ENCODE peak calls at places on chromosomes 13 and 19, in seven cellular contexts. One of them, this sample, is unnamed.

GRCh38 chr13:113930711-113931637 is 42.9 kb downstream of the C13orf46 start:
- DNase-seq in mesothelial cell of epicardium: peak; percentile 35
- DNase-seq in activated effector memory CD4-positive, alpha-beta T cell treated with Interleukin-2 at 50 U/mL for 16 hours: peak; percentile 52
- DNase-seq in activated CD4-positive, alpha-beta T cell treated with anti-CD3 and anti-CD28 coated beads for 24 hours: no peak
- DNase-seq in ovary: peak; percentile 4
- DNase-seq in naive thymus-derived CD4-positive, alpha-beta T cell: no peak
- DNase-seq in non-pigmented ciliary epithelial cell: no peak
- DNase-seq in this sample: no peak

GRCh38 chr13:56735537-56735942 is 405.2 kb upstream of the PRR20A start:
- DNase-seq in non-pigmented ciliary epithelial cell: no peak
- DNase-seq in activated effector memory CD4-positive, alpha-beta T cell treated with Interleukin-2 at 50 U/mL for 16 hours: no peak
- DNase-seq in naive thymus-derived CD4-positive, alpha-beta T cell: no peak
- DNase-seq in ovary: no peak
- DNase-seq in activated CD4-positive, alpha-beta T cell treated with anti-CD3 and anti-CD28 coated beads for 24 hours: no peak
- DNase-seq in mesothelial cell of epicardium: no peak
- DNase-seq in this sample: peak; percentile 76

GRCh38 chr19:3275583-3276340 is 51.3 kb downstream of the CELF5 start:
- DNase-seq in activated CD4-positive, alpha-beta T cell treated with anti-CD3 and anti-CD28 coated beads for 24 hours: peak; percentile 91
- DNase-seq in mesothelial cell of epicardium: peak; percentile 58
- DNase-seq in non-pigmented ciliary epithelial cell: peak; percentile 15
- DNase-seq in activated effector memory CD4-positive, alpha-beta T cell treated with Interleukin-2 at 50 U/mL for 16 hours: peak; percentile 78
- DNase-seq in naive thymus-derived CD4-positive, alpha-beta T cell: peak; percentile 78
- DNase-seq in ovary: peak; percentile 43
- DNase-seq in this sample: peak; percentile 96

GRCh38 chr13:48178126-48178525 is 54.9 kb upstream of the ITM2B start:
- DNase-seq in mesothelial cell of epicardium: no peak
- DNase-seq in ovary: no peak
- DNase-seq in non-pigmented ciliary epithelial cell: no peak
- DNase-seq in activated CD4-positive, alpha-beta T cell treated with anti-CD3 and anti-CD28 coated beads for 24 hours: no peak
- DNase-seq in activated effector memory CD4-positive, alpha-beta T cell treated with Interleukin-2 at 50 U/mL for 16 hours: no peak
- DNase-seq in naive thymus-derived CD4-positive, alpha-beta T cell: no peak
- DNase-seq in this sample: peak; percentile 10

GRCh38 chr13:66214467-66214866 is 1015.7 kb downstream of the PCDH9 start:
- DNase-seq in activated effector memory CD4-positive, alpha-beta T cell treated with Interleukin-2 at 50 U/mL for 16 hours: no peak
- DNase-seq in mesothelial cell of epicardium: no peak
- DNase-seq in non-pigmented ciliary epithelial cell: no peak
- DNase-seq in ovary: no peak
- DNase-seq in naive thymus-derived CD4-positive, alpha-beta T cell: no peak
- DNase-seq in activated CD4-positive, alpha-beta T cell treated with anti-CD3 and anti-CD28 coated beads for 24 hours: no peak
- DNase-seq in this sample: no peak

GRCh38 chr13:24107955-24108614 is 52.4 kb upstream of the SPATA13 start:
- DNase-seq in ovary: no peak
- DNase-seq in mesothelial cell of epicardium: no peak
- DNase-seq in activated CD4-positive, alpha-beta T cell treated with anti-CD3 and anti-CD28 coated beads for 24 hours: no peak
- DNase-seq in activated effector memory CD4-positive, alpha-beta T cell treated with Interleukin-2 at 50 U/mL for 16 hours: no peak
- DNase-seq in non-pigmented ciliary epithelial cell: no peak
- DNase-seq in naive thymus-derived CD4-positive, alpha-beta T cell: no peak
- DNase-seq in this sample: no peak

GRCh38 chr19:12838893-12839656 is 760 bp downstream of the MAST1 start:
- DNase-seq in mesothelial cell of epicardium: no peak
- DNase-seq in ovary: no peak
- DNase-seq in non-pigmented ciliary epithelial cell: no peak
- DNase-seq in activated effector memory CD4-positive, alpha-beta T cell treated with Interleukin-2 at 50 U/mL for 16 hours: no peak
- DNase-seq in activated CD4-positive, alpha-beta T cell treated with anti-CD3 and anti-CD28 coated beads for 24 hours: no peak
- DNase-seq in naive thymus-derived CD4-positive, alpha-beta T cell: no peak
- DNase-seq in this sample: no peak

GRCh38 chr13:111371720-111372119 is 51.3 kb downstream of the TEX29 start:
- DNase-seq in ovary: no peak
- DNase-seq in activated CD4-positive, alpha-beta T cell treated with anti-CD3 and anti-CD28 coated beads for 24 hours: no peak
- DNase-seq in non-pigmented ciliary epithelial cell: no peak
- DNase-seq in mesothelial cell of epicardium: no peak
- DNase-seq in activated effector memory CD4-positive, alpha-beta T cell treated with Interleukin-2 at 50 U/mL for 16 hours: no peak
- DNase-seq in naive thymus-derived CD4-positive, alpha-beta T cell: no peak
- DNase-seq in this sample: no peak

GRCh38 chr19:45553464-45553863 is 31.1 kb downstream of the OPA3 start:
- DNase-seq in ovary: no peak
- DNase-seq in activated effector memory CD4-positive, alpha-beta T cell treated with Interleukin-2 at 50 U/mL for 16 hours: no peak
- DNase-seq in mesothelial cell of epicardium: peak; percentile 45
- DNase-seq in non-pigmented ciliary epithelial cell: no peak
- DNase-seq in activated CD4-positive, alpha-beta T cell treated with anti-CD3 and anti-CD28 coated beads for 24 hours: no peak
- DNase-seq in naive thymus-derived CD4-positive, alpha-beta T cell: no peak
- DNase-seq in this sample: no peak

GRCh38 chr13:98427331-98427995 is 149.4 kb downstream of the STK24 start:
- DNase-seq in mesothelial cell of epicardium: no peak
- DNase-seq in ovary: no peak
- DNase-seq in naive thymus-derived CD4-positive, alpha-beta T cell: no peak
- DNase-seq in activated effector memory CD4-positive, alpha-beta T cell treated with Interleukin-2 at 50 U/mL for 16 hours: no peak
- DNase-seq in non-pigmented ciliary epithelial cell: no peak
- DNase-seq in activated CD4-positive, alpha-beta T cell treated with anti-CD3 and anti-CD28 coated beads for 24 hours: no peak
- DNase-seq in this sample: no peak

GRCh38 chr13:84588023-84588422 is 705.7 kb upstream of the SLITRK1 start:
- DNase-seq in activated CD4-positive, alpha-beta T cell treated with anti-CD3 and anti-CD28 coated beads for 24 hours: no peak
- DNase-seq in naive thymus-derived CD4-positive, alpha-beta T cell: no peak
- DNase-seq in activated effector memory CD4-positive, alpha-beta T cell treated with Interleukin-2 at 50 U/mL for 16 hours: no peak
- DNase-seq in mesothelial cell of epicardium: no peak
- DNase-seq in ovary: no peak
- DNase-seq in non-pigmented ciliary epithelial cell: no peak
- DNase-seq in this sample: no peak

GRCh38 chr19:38034153-38034835 is 127.3 kb downstream of the SIPA1L3 start:
- DNase-seq in activated effector memory CD4-positive, alpha-beta T cell treated with Interleukin-2 at 50 U/mL for 16 hours: no peak
- DNase-seq in ovary: no peak
- DNase-seq in mesothelial cell of epicardium: no peak
- DNase-seq in naive thymus-derived CD4-positive, alpha-beta T cell: no peak
- DNase-seq in non-pigmented ciliary epithelial cell: peak; percentile 61
- DNase-seq in activated CD4-positive, alpha-beta T cell treated with anti-CD3 and anti-CD28 coated beads for 24 hours: no peak
- DNase-seq in this sample: peak; percentile 19

GRCh38 chr13:110856941-110857835 is 57.7 kb downstream of the ANKRD10 start:
- DNase-seq in ovary: no peak
- DNase-seq in naive thymus-derived CD4-positive, alpha-beta T cell: no peak
- DNase-seq in activated CD4-positive, alpha-beta T cell treated with anti-CD3 and anti-CD28 coated beads for 24 hours: no peak
- DNase-seq in non-pigmented ciliary epithelial cell: no peak
- DNase-seq in mesothelial cell of epicardium: no peak
- DNase-seq in activated effector memory CD4-positive, alpha-beta T cell treated with Interleukin-2 at 50 U/mL for 16 hours: no peak
- DNase-seq in this sample: no peak

GRCh38 chr19:17448190-17448967 is at the start of gene TMEM221:
- DNase-seq in non-pigmented ciliary epithelial cell: no peak
- DNase-seq in mesothelial cell of epicardium: peak; percentile 71
- DNase-seq in activated effector memory CD4-positive, alpha-beta T cell treated with Interleukin-2 at 50 U/mL for 16 hours: peak; percentile 39
- DNase-seq in naive thymus-derived CD4-positive, alpha-beta T cell: peak; percentile 37
- DNase-seq in activated CD4-positive, alpha-beta T cell treated with anti-CD3 and anti-CD28 coated beads for 24 hours: peak; percentile 52
- DNase-seq in ovary: peak; percentile 74
- DNase-seq in this sample: peak; percentile 71

GRCh38 chr19:3270908-3271307 is 46.4 kb downstream of the CELF5 start:
- DNase-seq in ovary: no peak
- DNase-seq in activated CD4-positive, alpha-beta T cell treated with anti-CD3 and anti-CD28 coated beads for 24 hours: peak; percentile 35
- DNase-seq in activated effector memory CD4-positive, alpha-beta T cell treated with Interleukin-2 at 50 U/mL for 16 hours: peak; percentile 11
- DNase-seq in non-pigmented ciliary epithelial cell: no peak
- DNase-seq in mesothelial cell of epicardium: no peak
- DNase-seq in naive thymus-derived CD4-positive, alpha-beta T cell: no peak
- DNase-seq in this sample: peak; percentile 23

GRCh38 chr19:15911599-15912237 is 13.8 kb upstream of the CYP4F2 start:
- DNase-seq in mesothelial cell of epicardium: no peak
- DNase-seq in activated CD4-positive, alpha-beta T cell treated with anti-CD3 and anti-CD28 coated beads for 24 hours: no peak
- DNase-seq in non-pigmented ciliary epithelial cell: no peak
- DNase-seq in naive thymus-derived CD4-positive, alpha-beta T cell: no peak
- DNase-seq in ovary: no peak
- DNase-seq in activated effector memory CD4-positive, alpha-beta T cell treated with Interleukin-2 at 50 U/mL for 16 hours: no peak
- DNase-seq in this sample: no peak

GRCh38 chr19:13799669-13800068 is 4.4 kb downstream of the ZSWIM4 start:
- DNase-seq in non-pigmented ciliary epithelial cell: no peak
- DNase-seq in activated CD4-positive, alpha-beta T cell treated with anti-CD3 and anti-CD28 coated beads for 24 hours: no peak
- DNase-seq in ovary: no peak
- DNase-seq in activated effector memory CD4-positive, alpha-beta T cell treated with Interleukin-2 at 50 U/mL for 16 hours: no peak
- DNase-seq in naive thymus-derived CD4-positive, alpha-beta T cell: no peak
- DNase-seq in mesothelial cell of epicardium: no peak
- DNase-seq in this sample: no peak

GRCh38 chr19:32859591-32859990 is 10.0 kb downstream of the SLC7A9 start:
- DNase-seq in activated effector memory CD4-positive, alpha-beta T cell treated with Interleukin-2 at 50 U/mL for 16 hours: no peak
- DNase-seq in mesothelial cell of epicardium: no peak
- DNase-seq in non-pigmented ciliary epithelial cell: no peak
- DNase-seq in naive thymus-derived CD4-positive, alpha-beta T cell: no peak
- DNase-seq in ovary: no peak
- DNase-seq in activated CD4-positive, alpha-beta T cell treated with anti-CD3 and anti-CD28 coated beads for 24 hours: no peak
- DNase-seq in this sample: no peak

GRCh38 chr13:33249066-33249465 is 36.5 kb downstream of the STARD13 start:
- DNase-seq in naive thymus-derived CD4-positive, alpha-beta T cell: no peak
- DNase-seq in mesothelial cell of epicardium: no peak
- DNase-seq in activated effector memory CD4-positive, alpha-beta T cell treated with Interleukin-2 at 50 U/mL for 16 hours: no peak
- DNase-seq in non-pigmented ciliary epithelial cell: peak; percentile 79
- DNase-seq in activated CD4-positive, alpha-beta T cell treated with anti-CD3 and anti-CD28 coated beads for 24 hours: no peak
- DNase-seq in ovary: no peak
- DNase-seq in this sample: peak; percentile 35

GRCh38 chr19:29966594-29967249 is 24.7 kb downstream of the URI1 start:
- DNase-seq in activated CD4-positive, alpha-beta T cell treated with anti-CD3 and anti-CD28 coated beads for 24 hours: no peak
- DNase-seq in non-pigmented ciliary epithelial cell: no peak
- DNase-seq in mesothelial cell of epicardium: no peak
- DNase-seq in activated effector memory CD4-positive, alpha-beta T cell treated with Interleukin-2 at 50 U/mL for 16 hours: no peak
- DNase-seq in ovary: no peak
- DNase-seq in naive thymus-derived CD4-positive, alpha-beta T cell: no peak
- DNase-seq in this sample: peak; percentile 31

GRCh38 chr13:73248711-73249580 is 190.1 kb downstream of the KLF5 start:
- DNase-seq in naive thymus-derived CD4-positive, alpha-beta T cell: no peak
- DNase-seq in non-pigmented ciliary epithelial cell: no peak
- DNase-seq in mesothelial cell of epicardium: no peak
- DNase-seq in activated effector memory CD4-positive, alpha-beta T cell treated with Interleukin-2 at 50 U/mL for 16 hours: no peak
- DNase-seq in ovary: peak; percentile 8
- DNase-seq in activated CD4-positive, alpha-beta T cell treated with anti-CD3 and anti-CD28 coated beads for 24 hours: no peak
- DNase-seq in this sample: peak; percentile 29

GRCh38 chr19:39407394-39407643 is 672 bp downstream of the ZFP36 start:
- DNase-seq in mesothelial cell of epicardium: no peak
- DNase-seq in non-pigmented ciliary epithelial cell: no peak
- DNase-seq in activated effector memory CD4-positive, alpha-beta T cell treated with Interleukin-2 at 50 U/mL for 16 hours: no peak
- DNase-seq in naive thymus-derived CD4-positive, alpha-beta T cell: no peak
- DNase-seq in ovary: no peak
- DNase-seq in activated CD4-positive, alpha-beta T cell treated with anti-CD3 and anti-CD28 coated beads for 24 hours: no peak
- DNase-seq in this sample: no peak

GRCh38 chr13:26601669-26602068 is 44.2 kb downstream of the WASF3 start:
- DNase-seq in ovary: no peak
- DNase-seq in activated CD4-positive, alpha-beta T cell treated with anti-CD3 and anti-CD28 coated beads for 24 hours: no peak
- DNase-seq in naive thymus-derived CD4-positive, alpha-beta T cell: no peak
- DNase-seq in mesothelial cell of epicardium: no peak
- DNase-seq in activated effector memory CD4-positive, alpha-beta T cell treated with Interleukin-2 at 50 U/mL for 16 hours: no peak
- DNase-seq in non-pigmented ciliary epithelial cell: no peak
- DNase-seq in this sample: no peak

GRCh38 chr19:19630062-19630414 is 2.0 kb upstream of the LPAR2 start:
- DNase-seq in mesothelial cell of epicardium: no peak
- DNase-seq in naive thymus-derived CD4-positive, alpha-beta T cell: no peak
- DNase-seq in activated CD4-positive, alpha-beta T cell treated with anti-CD3 and anti-CD28 coated beads for 24 hours: no peak
- DNase-seq in non-pigmented ciliary epithelial cell: no peak
- DNase-seq in activated effector memory CD4-positive, alpha-beta T cell treated with Interleukin-2 at 50 U/mL for 16 hours: no peak
- DNase-seq in ovary: no peak
- DNase-seq in this sample: no peak

GRCh38 chr13:38686635-38687245 is at the start of gene FREM2:
- DNase-seq in ovary: peak; percentile 69
- DNase-seq in naive thymus-derived CD4-positive, alpha-beta T cell: no peak
- DNase-seq in activated effector memory CD4-positive, alpha-beta T cell treated with Interleukin-2 at 50 U/mL for 16 hours: no peak
- DNase-seq in activated CD4-positive, alpha-beta T cell treated with anti-CD3 and anti-CD28 coated beads for 24 hours: no peak
- DNase-seq in mesothelial cell of epicardium: peak; percentile 84
- DNase-seq in non-pigmented ciliary epithelial cell: no peak
- DNase-seq in this sample: peak; percentile 96

GRCh38 chr19:48568345-48568886 is 16.4 kb downstream of the SULT2B1 start:
- DNase-seq in activated CD4-positive, alpha-beta T cell treated with anti-CD3 and anti-CD28 coated beads for 24 hours: no peak
- DNase-seq in naive thymus-derived CD4-positive, alpha-beta T cell: no peak
- DNase-seq in non-pigmented ciliary epithelial cell: no peak
- DNase-seq in mesothelial cell of epicardium: peak; percentile 55
- DNase-seq in ovary: peak; percentile 77
- DNase-seq in activated effector memory CD4-positive, alpha-beta T cell treated with Interleukin-2 at 50 U/mL for 16 hours: no peak
- DNase-seq in this sample: peak; percentile 23

GRCh38 chr19:11982526-11982925 is 17.7 kb downstream of the ZNF763 start:
- DNase-seq in ovary: no peak
- DNase-seq in activated effector memory CD4-positive, alpha-beta T cell treated with Interleukin-2 at 50 U/mL for 16 hours: no peak
- DNase-seq in naive thymus-derived CD4-positive, alpha-beta T cell: no peak
- DNase-seq in mesothelial cell of epicardium: no peak
- DNase-seq in activated CD4-positive, alpha-beta T cell treated with anti-CD3 and anti-CD28 coated beads for 24 hours: no peak
- DNase-seq in non-pigmented ciliary epithelial cell: no peak
- DNase-seq in this sample: no peak

GRCh38 chr13:98581971-98582702 is 5.2 kb upstream of the STK24 start:
- DNase-seq in naive thymus-derived CD4-positive, alpha-beta T cell: no peak
- DNase-seq in ovary: no peak
- DNase-seq in non-pigmented ciliary epithelial cell: no peak
- DNase-seq in activated CD4-positive, alpha-beta T cell treated with anti-CD3 and anti-CD28 coated beads for 24 hours: no peak
- DNase-seq in activated effector memory CD4-positive, alpha-beta T cell treated with Interleukin-2 at 50 U/mL for 16 hours: no peak
- DNase-seq in mesothelial cell of epicardium: no peak
- DNase-seq in this sample: peak; percentile 84

GRCh38 chr19:7917292-7918061 is 2.7 kb upstream of the SNAPC2 start:
- DNase-seq in non-pigmented ciliary epithelial cell: no peak
- DNase-seq in mesothelial cell of epicardium: peak; percentile 70
- DNase-seq in activated effector memory CD4-positive, alpha-beta T cell treated with Interleukin-2 at 50 U/mL for 16 hours: peak; percentile 48
- DNase-seq in activated CD4-positive, alpha-beta T cell treated with anti-CD3 and anti-CD28 coated beads for 24 hours: no peak
- DNase-seq in ovary: peak; percentile 49
- DNase-seq in naive thymus-derived CD4-positive, alpha-beta T cell: peak; percentile 58
- DNase-seq in this sample: peak; percentile 80

GRCh38 chr13:61700663-61701062 is 285.0 kb upstream of the PCDH20 start:
- DNase-seq in mesothelial cell of epicardium: no peak
- DNase-seq in activated CD4-positive, alpha-beta T cell treated with anti-CD3 and anti-CD28 coated beads for 24 hours: no peak
- DNase-seq in non-pigmented ciliary epithelial cell: no peak
- DNase-seq in ovary: no peak
- DNase-seq in activated effector memory CD4-positive, alpha-beta T cell treated with Interleukin-2 at 50 U/mL for 16 hours: no peak
- DNase-seq in naive thymus-derived CD4-positive, alpha-beta T cell: no peak
- DNase-seq in this sample: no peak

GRCh38 chr13:23509781-23510543 is 60.2 kb upstream of the TNFRSF19 start:
- DNase-seq in activated CD4-positive, alpha-beta T cell treated with anti-CD3 and anti-CD28 coated beads for 24 hours: no peak
- DNase-seq in ovary: no peak
- DNase-seq in non-pigmented ciliary epithelial cell: peak; percentile 85
- DNase-seq in mesothelial cell of epicardium: no peak
- DNase-seq in naive thymus-derived CD4-positive, alpha-beta T cell: no peak
- DNase-seq in activated effector memory CD4-positive, alpha-beta T cell treated with Interleukin-2 at 50 U/mL for 16 hours: no peak
- DNase-seq in this sample: peak; percentile 77

GRCh38 chr13:47134939-47135489 is 238.2 kb upstream of the HTR2A start:
- DNase-seq in activated effector memory CD4-positive, alpha-beta T cell treated with Interleukin-2 at 50 U/mL for 16 hours: no peak
- DNase-seq in activated CD4-positive, alpha-beta T cell treated with anti-CD3 and anti-CD28 coated beads for 24 hours: no peak
- DNase-seq in non-pigmented ciliary epithelial cell: no peak
- DNase-seq in mesothelial cell of epicardium: no peak
- DNase-seq in naive thymus-derived CD4-positive, alpha-beta T cell: no peak
- DNase-seq in ovary: no peak
- DNase-seq in this sample: no peak

GRCh38 chr13:74681891-74682290 is 547.7 kb upstream of the KLF12 start:
- DNase-seq in naive thymus-derived CD4-positive, alpha-beta T cell: no peak
- DNase-seq in ovary: no peak
- DNase-seq in activated CD4-positive, alpha-beta T cell treated with anti-CD3 and anti-CD28 coated beads for 24 hours: no peak
- DNase-seq in non-pigmented ciliary epithelial cell: no peak
- DNase-seq in activated effector memory CD4-positive, alpha-beta T cell treated with Interleukin-2 at 50 U/mL for 16 hours: no peak
- DNase-seq in mesothelial cell of epicardium: no peak
- DNase-seq in this sample: no peak

GRCh38 chr19:7998081-7998480 is 7.4 kb downstream of the ELAVL1 start:
- DNase-seq in activated CD4-positive, alpha-beta T cell treated with anti-CD3 and anti-CD28 coated beads for 24 hours: no peak
- DNase-seq in naive thymus-derived CD4-positive, alpha-beta T cell: no peak
- DNase-seq in activated effector memory CD4-positive, alpha-beta T cell treated with Interleukin-2 at 50 U/mL for 16 hours: no peak
- DNase-seq in mesothelial cell of epicardium: no peak
- DNase-seq in ovary: no peak
- DNase-seq in non-pigmented ciliary epithelial cell: no peak
- DNase-seq in this sample: peak; percentile 27

GRCh38 chr13:39461685-39462266 is 141.2 kb downstream of the LHFPL6 start:
- DNase-seq in mesothelial cell of epicardium: no peak
- DNase-seq in activated CD4-positive, alpha-beta T cell treated with anti-CD3 and anti-CD28 coated beads for 24 hours: no peak
- DNase-seq in non-pigmented ciliary epithelial cell: no peak
- DNase-seq in activated effector memory CD4-positive, alpha-beta T cell treated with Interleukin-2 at 50 U/mL for 16 hours: no peak
- DNase-seq in ovary: no peak
- DNase-seq in naive thymus-derived CD4-positive, alpha-beta T cell: no peak
- DNase-seq in this sample: no peak

GRCh38 chr13:45398862-45399261 is 19.3 kb downstream of the SLC25A30 start:
- DNase-seq in ovary: no peak
- DNase-seq in activated effector memory CD4-positive, alpha-beta T cell treated with Interleukin-2 at 50 U/mL for 16 hours: peak; percentile 43
- DNase-seq in non-pigmented ciliary epithelial cell: no peak
- DNase-seq in activated CD4-positive, alpha-beta T cell treated with anti-CD3 and anti-CD28 coated beads for 24 hours: no peak
- DNase-seq in mesothelial cell of epicardium: no peak
- DNase-seq in naive thymus-derived CD4-positive, alpha-beta T cell: no peak
- DNase-seq in this sample: no peak

GRCh38 chr13:71663431-71663830 is 203.6 kb downstream of the DACH1 start:
- DNase-seq in activated CD4-positive, alpha-beta T cell treated with anti-CD3 and anti-CD28 coated beads for 24 hours: no peak
- DNase-seq in activated effector memory CD4-positive, alpha-beta T cell treated with Interleukin-2 at 50 U/mL for 16 hours: no peak
- DNase-seq in non-pigmented ciliary epithelial cell: no peak
- DNase-seq in mesothelial cell of epicardium: no peak
- DNase-seq in ovary: no peak
- DNase-seq in naive thymus-derived CD4-positive, alpha-beta T cell: no peak
- DNase-seq in this sample: peak; percentile 47

GRCh38 chr19:22945560-22945959 is 57.4 kb downstream of the ZNF728 start:
- DNase-seq in non-pigmented ciliary epithelial cell: no peak
- DNase-seq in mesothelial cell of epicardium: no peak
- DNase-seq in ovary: no peak
- DNase-seq in naive thymus-derived CD4-positive, alpha-beta T cell: no peak
- DNase-seq in activated CD4-positive, alpha-beta T cell treated with anti-CD3 and anti-CD28 coated beads for 24 hours: no peak
- DNase-seq in activated effector memory CD4-positive, alpha-beta T cell treated with Interleukin-2 at 50 U/mL for 16 hours: no peak
- DNase-seq in this sample: peak; percentile 11

This sample was measured in cardiac muscle cell.